ENCODE peak calls at places on chromosomes 4 and X, in seven cellular contexts. One of them, this sample, is unnamed.

GRCh38 chr4:146959692-146960091 is 14.0 kb upstream of the TTC29 start:
- DNase-seq in keratinocyte: no peak
- DNase-seq in mammary epithelial cell: no peak
- DNase-seq in GM23248: peak; percentile 31
- DNase-seq in HCT116: no peak
- DNase-seq in GM23338: no peak
- DNase-seq in H1: no peak
- DNase-seq in this sample: no peak

GRCh38 chr4:110159544-110159943 is 38.9 kb downstream of the ELOVL6 start:
- DNase-seq in keratinocyte: no peak
- DNase-seq in mammary epithelial cell: no peak
- DNase-seq in GM23248: no peak
- DNase-seq in HCT116: no peak
- DNase-seq in GM23338: no peak
- DNase-seq in H1: no peak
- DNase-seq in this sample: no peak

GRCh38 chrX:42776195-42776594 is 1.8 kb downstream of the PPP1R2C start:
- DNase-seq in keratinocyte: no peak
- DNase-seq in mammary epithelial cell: no peak
- DNase-seq in GM23248: no peak
- DNase-seq in HCT116: no peak
- DNase-seq in GM23338: no peak
- DNase-seq in H1: no peak
- DNase-seq in this sample: no peak

GRCh38 chr4:24032371-24032989 is 142.6 kb upstream of the PPARGC1A start:
- DNase-seq in keratinocyte: no peak
- DNase-seq in mammary epithelial cell: peak; percentile 3
- DNase-seq in GM23248: peak; percentile 40
- DNase-seq in HCT116: no peak
- DNase-seq in GM23338: peak; percentile 57
- DNase-seq in H1: no peak
- DNase-seq in this sample: no peak

GRCh38 chr4:15011166-15011565 is 8.9 kb downstream of the CPEB2 start:
- DNase-seq in keratinocyte: no peak
- DNase-seq in mammary epithelial cell: no peak
- DNase-seq in GM23248: no peak
- DNase-seq in HCT116: no peak
- DNase-seq in GM23338: no peak
- DNase-seq in H1: no peak
- DNase-seq in this sample: no peak

GRCh38 chrX:56790778-56791177 is 61.7 kb downstream of the NBDY start:
- DNase-seq in keratinocyte: no peak
- DNase-seq in mammary epithelial cell: no peak
- DNase-seq in GM23248: no peak
- DNase-seq in HCT116: no peak
- DNase-seq in GM23338: no peak
- DNase-seq in H1: no peak
- DNase-seq in this sample: no peak

GRCh38 chr4:150801833-150802232 is 213.3 kb downstream of the LRBA start:
- DNase-seq in keratinocyte: no peak
- DNase-seq in mammary epithelial cell: no peak
- DNase-seq in GM23248: no peak
- DNase-seq in HCT116: no peak
- DNase-seq in GM23338: no peak
- DNase-seq in H1: no peak
- DNase-seq in this sample: no peak

GRCh38 chr4:108850407-108850709 is 87.5 kb upstream of the ETNPPL start:
- DNase-seq in keratinocyte: no peak
- DNase-seq in mammary epithelial cell: no peak
- DNase-seq in GM23248: peak; percentile 50
- DNase-seq in HCT116: no peak
- DNase-seq in GM23338: no peak
- DNase-seq in H1: no peak
- DNase-seq in this sample: no peak

GRCh38 chr4:173506780-173507211 is 23.2 kb downstream of the HAND2 start:
- DNase-seq in keratinocyte: no peak
- DNase-seq in mammary epithelial cell: no peak
- DNase-seq in GM23248: no peak
- DNase-seq in HCT116: no peak
- DNase-seq in GM23338: peak; percentile 44
- DNase-seq in H1: no peak
- DNase-seq in this sample: no peak

GRCh38 chr4:4416981-4417380 is 30.1 kb downstream of the NSG1 start:
- DNase-seq in keratinocyte: no peak
- DNase-seq in mammary epithelial cell: no peak
- DNase-seq in GM23248: no peak
- DNase-seq in HCT116: no peak
- DNase-seq in GM23338: no peak
- DNase-seq in H1: no peak
- DNase-seq in this sample: no peak

GRCh38 chrX:80792205-80792604 is 17.5 kb downstream of the BRWD3 start:
- DNase-seq in keratinocyte: no peak
- DNase-seq in mammary epithelial cell: no peak
- DNase-seq in GM23248: no peak
- DNase-seq in HCT116: no peak
- DNase-seq in GM23338: no peak
- DNase-seq in H1: no peak
- DNase-seq in this sample: no peak

GRCh38 chr4:140755811-140756291 is 334 bp downstream of the TBC1D9 start:
- DNase-seq in keratinocyte: no peak
- DNase-seq in mammary epithelial cell: peak; percentile 53
- DNase-seq in GM23248: peak; percentile 77
- DNase-seq in HCT116: no peak
- DNase-seq in GM23338: peak; percentile 60
- DNase-seq in H1: peak; percentile 74
- DNase-seq in this sample: no peak

GRCh38 chr4:20428410-20429160 is 176.9 kb downstream of the SLIT2 start:
- DNase-seq in keratinocyte: no peak
- DNase-seq in mammary epithelial cell: no peak
- DNase-seq in GM23248: peak; percentile 51
- DNase-seq in HCT116: no peak
- DNase-seq in GM23338: peak; percentile 45
- DNase-seq in H1: no peak
- DNase-seq in this sample: no peak

GRCh38 chr4:47490550-47490949 is 5.5 kb downstream of the ATP10D start:
- DNase-seq in keratinocyte: no peak
- DNase-seq in mammary epithelial cell: peak; percentile 34
- DNase-seq in GM23248: peak; percentile 64
- DNase-seq in HCT116: peak; percentile 36
- DNase-seq in GM23338: peak; percentile 71
- DNase-seq in H1: no peak
- DNase-seq in this sample: no peak

GRCh38 chrX:129797251-129797906 is 17.6 kb downstream of the SASH3 start:
- DNase-seq in keratinocyte: no peak
- DNase-seq in mammary epithelial cell: no peak
- DNase-seq in GM23248: no peak
- DNase-seq in HCT116: no peak
- DNase-seq in GM23338: no peak
- DNase-seq in H1: no peak
- DNase-seq in this sample: no peak

GRCh38 chr4:150867148-150867547 is 147.9 kb downstream of the LRBA start:
- DNase-seq in keratinocyte: peak; percentile 23
- DNase-seq in mammary epithelial cell: peak; percentile 72
- DNase-seq in GM23248: peak; percentile 88
- DNase-seq in HCT116: peak; percentile 73
- DNase-seq in GM23338: peak; percentile 94
- DNase-seq in H1: no peak
- DNase-seq in this sample: peak; percentile 41

GRCh38 chr4:118942465-118942864 is 53.8 kb downstream of the SYNPO2 start:
- DNase-seq in keratinocyte: no peak
- DNase-seq in mammary epithelial cell: peak; percentile 31
- DNase-seq in GM23248: peak; percentile 26
- DNase-seq in HCT116: no peak
- DNase-seq in GM23338: no peak
- DNase-seq in H1: no peak
- DNase-seq in this sample: no peak

GRCh38 chrX:74449937-74450330 is 28.6 kb downstream of the SLC16A2 start:
- DNase-seq in keratinocyte: peak; percentile 77
- DNase-seq in mammary epithelial cell: peak; percentile 83
- DNase-seq in GM23248: peak; percentile 81
- DNase-seq in HCT116: no peak
- DNase-seq in GM23338: no peak
- DNase-seq in H1: no peak
- DNase-seq in this sample: no peak

GRCh38 chrX:68919707-68920106 is 90.9 kb downstream of the EFNB1 start:
- DNase-seq in keratinocyte: no peak
- DNase-seq in mammary epithelial cell: no peak
- DNase-seq in GM23248: no peak
- DNase-seq in HCT116: no peak
- DNase-seq in GM23338: no peak
- DNase-seq in H1: no peak
- DNase-seq in this sample: no peak

GRCh38 chr4:102783006-102783405 is 22.2 kb upstream of the MANBA start:
- DNase-seq in keratinocyte: no peak
- DNase-seq in mammary epithelial cell: no peak
- DNase-seq in GM23248: peak; percentile 47
- DNase-seq in HCT116: no peak
- DNase-seq in GM23338: no peak
- DNase-seq in H1: no peak
- DNase-seq in this sample: no peak

GRCh38 chr4:85751907-85752306 is 277.0 kb downstream of the ARHGAP24 start:
- DNase-seq in keratinocyte: no peak
- DNase-seq in mammary epithelial cell: no peak
- DNase-seq in GM23248: no peak
- DNase-seq in HCT116: no peak
- DNase-seq in GM23338: no peak
- DNase-seq in H1: no peak
- DNase-seq in this sample: no peak

GRCh38 chr4:39305902-39306677 is 60.1 kb downstream of the RFC1 start:
- DNase-seq in keratinocyte: no peak
- DNase-seq in mammary epithelial cell: no peak
- DNase-seq in GM23248: no peak
- DNase-seq in HCT116: no peak
- DNase-seq in GM23338: no peak
- DNase-seq in H1: no peak
- DNase-seq in this sample: no peak

GRCh38 chr4:169619958-169620845 is at the start of gene CLCN3:
- DNase-seq in keratinocyte: no peak
- DNase-seq in mammary epithelial cell: peak; percentile 99
- DNase-seq in GM23248: peak; percentile 99
- DNase-seq in HCT116: peak; percentile 95
- DNase-seq in GM23338: peak; percentile 98
- DNase-seq in H1: peak; percentile 95
- DNase-seq in this sample: peak; percentile 93

GRCh38 chrX:67612231-67612630 is 68.4 kb downstream of the AR start:
- DNase-seq in keratinocyte: no peak
- DNase-seq in mammary epithelial cell: no peak
- DNase-seq in GM23248: peak; percentile 27
- DNase-seq in HCT116: no peak
- DNase-seq in GM23338: no peak
- DNase-seq in H1: no peak
- DNase-seq in this sample: no peak

GRCh38 chr4:184826315-184827266 is 823 bp upstream of the ACSL1 start:
- DNase-seq in keratinocyte: no peak
- DNase-seq in mammary epithelial cell: no peak
- DNase-seq in GM23248: peak; percentile 53
- DNase-seq in HCT116: no peak
- DNase-seq in GM23338: peak; percentile 41
- DNase-seq in H1: no peak
- DNase-seq in this sample: no peak
- TF ChIP-seq EZH2 in keratinocyte: no peak
- TF ChIP-seq EZH2 in mammary epithelial cell: no peak
- TF ChIP-seq EZH2 in GM23248: no peak
- TF ChIP-seq EZH2 in HCT116: no peak
- TF ChIP-seq EZH2 in GM23338: no peak
- TF ChIP-seq EZH2 in H1: no peak
- TF ChIP-seq EZH2 in this sample: no peak

DNA sequence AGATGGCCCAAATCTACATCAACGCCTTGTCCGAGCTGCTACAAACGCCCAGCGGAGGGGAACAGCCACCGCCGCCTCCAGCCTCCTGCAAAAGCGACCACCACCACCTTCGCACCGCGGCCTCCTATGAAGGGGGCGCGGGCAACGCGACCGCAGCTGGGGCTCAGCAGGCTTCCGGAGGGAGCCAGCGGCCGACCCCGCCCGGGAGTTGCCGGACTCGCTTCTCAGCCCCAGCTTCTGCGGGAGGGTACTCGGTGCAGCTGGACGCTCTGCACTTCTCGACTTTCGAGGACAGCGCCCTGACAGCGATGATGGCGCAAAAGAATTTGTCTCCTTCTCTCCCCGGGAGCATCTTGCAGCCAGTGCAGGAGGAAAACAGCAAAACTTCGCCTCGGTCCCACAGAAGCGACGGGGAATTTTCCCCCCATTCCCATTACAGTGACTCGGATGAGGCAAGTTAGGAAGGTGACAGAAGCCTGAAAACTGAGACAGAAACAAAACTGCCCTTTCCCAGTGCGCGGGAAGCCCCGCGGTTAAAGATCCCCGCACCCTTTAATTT is 1.1 kb downstream of the ATOH1 start:
- DNase-seq in keratinocyte: no peak
- DNase-seq in mammary epithelial cell: no peak
- DNase-seq in GM23248: peak; percentile 2
- DNase-seq in HCT116: no peak
- DNase-seq in GM23338: peak; percentile 66
- DNase-seq in H1: peak; percentile 66
- DNase-seq in this sample: no peak
- TF ChIP-seq EZH2 in keratinocyte: peak; percentile 64
- TF ChIP-seq EZH2 in mammary epithelial cell: peak; percentile 47
- TF ChIP-seq EZH2 in GM23248: peak; percentile 54
- TF ChIP-seq EZH2 in HCT116: no peak
- TF ChIP-seq EZH2 in GM23338: no peak
- TF ChIP-seq EZH2 in H1: no peak
- TF ChIP-seq EZH2 in this sample: no peak

GRCh38 chr4:165874799-165875371 is 1.8 kb downstream of the TLL1 start:
- DNase-seq in keratinocyte: no peak
- DNase-seq in mammary epithelial cell: peak; percentile 34
- DNase-seq in GM23248: no peak
- DNase-seq in HCT116: no peak
- DNase-seq in GM23338: peak; percentile 77
- DNase-seq in H1: peak; percentile 78
- DNase-seq in this sample: no peak
- TF ChIP-seq EZH2 in keratinocyte: no peak
- TF ChIP-seq EZH2 in mammary epithelial cell: no peak
- TF ChIP-seq EZH2 in GM23248: no peak
- TF ChIP-seq EZH2 in HCT116: no peak
- TF ChIP-seq EZH2 in GM23338: no peak
- TF ChIP-seq EZH2 in H1: peak; percentile 72
- TF ChIP-seq EZH2 in this sample: no peak

DNA sequence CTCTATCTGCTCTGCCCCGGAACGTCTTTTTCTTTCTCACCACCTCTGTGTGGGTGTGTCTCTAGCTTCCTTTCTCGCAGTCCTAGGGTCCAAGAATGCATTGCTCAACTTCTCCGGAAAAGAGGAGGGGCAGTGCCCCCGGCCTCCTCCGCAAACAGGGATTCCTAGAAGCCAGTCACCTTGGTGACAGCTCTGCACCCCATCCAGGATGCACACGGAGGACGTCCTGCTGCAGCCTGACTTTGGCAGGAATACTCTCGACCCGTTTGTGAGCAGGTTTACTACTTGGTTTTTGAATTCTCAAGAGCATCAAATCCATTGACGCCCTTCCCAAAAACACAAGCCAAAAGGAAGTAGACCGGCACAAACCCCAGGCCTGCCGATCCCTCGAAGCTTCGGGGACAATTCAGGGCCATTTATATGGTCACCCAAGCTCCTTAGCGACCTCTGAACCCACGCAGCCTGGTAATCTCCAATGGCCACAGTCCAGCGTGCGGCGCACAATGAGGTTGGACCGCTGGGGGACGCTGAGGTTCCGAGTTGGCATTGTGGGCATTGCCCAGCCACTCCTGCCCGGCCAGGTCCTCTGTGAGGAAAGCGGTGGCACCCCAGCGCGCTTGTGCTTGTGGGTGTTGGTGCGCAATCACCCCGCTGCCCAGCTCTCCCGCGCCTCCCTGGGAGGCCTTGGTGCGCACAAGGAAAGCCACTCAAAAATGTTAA is 9.8 kb downstream of the NKX3-2 start:
- DNase-seq in keratinocyte: no peak
- DNase-seq in mammary epithelial cell: no peak
- DNase-seq in GM23248: no peak
- DNase-seq in HCT116: no peak
- DNase-seq in GM23338: peak; percentile 71
- DNase-seq in H1: peak; percentile 62
- DNase-seq in this sample: no peak
- TF ChIP-seq EZH2 in keratinocyte: no peak
- TF ChIP-seq EZH2 in mammary epithelial cell: peak; percentile 85
- TF ChIP-seq EZH2 in GM23248: peak; percentile 76
- TF ChIP-seq EZH2 in HCT116: no peak
- TF ChIP-seq EZH2 in GM23338: peak; percentile 82
- TF ChIP-seq EZH2 in H1: peak; percentile 89
- TF ChIP-seq EZH2 in this sample: no peak